ENCODE peak calls at places on chromosome 14, in nine cellular contexts. One of them, this sample, is unnamed.

GRCh38 chr14:73424453-73424852 is 33.9 kb downstream of the NUMB start:
- DNase-seq in EL: no peak
- DNase-seq in activated naive CD8-positive, alpha-beta T cell treated with anti-CD3 and anti-CD28 coated beads for 36 hours: no peak
- DNase-seq in left lung: no peak
- DNase-seq in WERI-Rb-1: no peak
- DNase-seq in H7: no peak
- DNase-seq in fibroblast of the aortic adventitia: no peak
- DNase-seq in HCT116: no peak
- DNase-seq in activated naive CD4-positive, alpha-beta T cell: no peak
- DNase-seq in this sample: peak

GRCh38 chr14:55898938-55899337 is 219.3 kb upstream of the PELI2 start:
- DNase-seq in EL: no peak
- DNase-seq in activated naive CD8-positive, alpha-beta T cell treated with anti-CD3 and anti-CD28 coated beads for 36 hours: no peak
- DNase-seq in left lung: no peak
- DNase-seq in WERI-Rb-1: no peak
- DNase-seq in H7: no peak
- DNase-seq in fibroblast of the aortic adventitia: no peak
- DNase-seq in HCT116: no peak
- DNase-seq in activated naive CD4-positive, alpha-beta T cell: no peak
- DNase-seq in this sample: no peak

GRCh38 chr14:90344920-90345557 is 13.3 kb upstream of the NRDE2 start:
- DNase-seq in EL: no peak
- DNase-seq in activated naive CD8-positive, alpha-beta T cell treated with anti-CD3 and anti-CD28 coated beads for 36 hours: no peak
- DNase-seq in left lung: no peak
- DNase-seq in WERI-Rb-1: no peak
- DNase-seq in H7: no peak
- DNase-seq in fibroblast of the aortic adventitia: no peak
- DNase-seq in HCT116: no peak
- DNase-seq in activated naive CD4-positive, alpha-beta T cell: no peak
- DNase-seq in this sample: no peak

GRCh38 chr14:68643673-68644072 is 149.2 kb downstream of the ZFP36L1 start:
- DNase-seq in EL: no peak
- DNase-seq in activated naive CD8-positive, alpha-beta T cell treated with anti-CD3 and anti-CD28 coated beads for 36 hours: no peak
- DNase-seq in left lung: no peak
- DNase-seq in WERI-Rb-1: no peak
- DNase-seq in H7: no peak
- DNase-seq in fibroblast of the aortic adventitia: no peak
- DNase-seq in HCT116: no peak
- DNase-seq in activated naive CD4-positive, alpha-beta T cell: no peak
- DNase-seq in this sample: no peak

GRCh38 chr14:23910081-23910875 is 43.3 kb upstream of the DHRS4 start:
- DNase-seq in EL: peak
- DNase-seq in activated naive CD8-positive, alpha-beta T cell treated with anti-CD3 and anti-CD28 coated beads for 36 hours: peak
- DNase-seq in left lung: no peak
- DNase-seq in WERI-Rb-1: peak
- DNase-seq in H7: peak
- DNase-seq in fibroblast of the aortic adventitia: peak
- DNase-seq in HCT116: peak
- DNase-seq in activated naive CD4-positive, alpha-beta T cell: no peak
- DNase-seq in this sample: peak

GRCh38 chr14:103442288-103442687 is 57.1 kb downstream of the MARK3 start:
- DNase-seq in EL: peak
- DNase-seq in activated naive CD8-positive, alpha-beta T cell treated with anti-CD3 and anti-CD28 coated beads for 36 hours: no peak
- DNase-seq in left lung: no peak
- DNase-seq in WERI-Rb-1: no peak
- DNase-seq in H7: no peak
- DNase-seq in fibroblast of the aortic adventitia: no peak
- DNase-seq in HCT116: no peak
- DNase-seq in activated naive CD4-positive, alpha-beta T cell: no peak
- DNase-seq in this sample: peak

GRCh38 chr14:86777950-86778602 is 1214.9 kb downstream of the GALC start:
- DNase-seq in EL: peak
- DNase-seq in activated naive CD8-positive, alpha-beta T cell treated with anti-CD3 and anti-CD28 coated beads for 36 hours: no peak
- DNase-seq in left lung: no peak
- DNase-seq in WERI-Rb-1: no peak
- DNase-seq in H7: no peak
- DNase-seq in fibroblast of the aortic adventitia: peak
- DNase-seq in HCT116: no peak
- DNase-seq in activated naive CD4-positive, alpha-beta T cell: no peak
- DNase-seq in this sample: peak

GRCh38 chr14:68782091-68782981 is 10.5 kb downstream of the ZFP36L1 start:
- DNase-seq in EL: no peak
- DNase-seq in activated naive CD8-positive, alpha-beta T cell treated with anti-CD3 and anti-CD28 coated beads for 36 hours: peak
- DNase-seq in left lung: no peak
- DNase-seq in WERI-Rb-1: no peak
- DNase-seq in H7: peak
- DNase-seq in fibroblast of the aortic adventitia: no peak
- DNase-seq in HCT116: no peak
- DNase-seq in activated naive CD4-positive, alpha-beta T cell: peak
- DNase-seq in this sample: no peak

GRCh38 chr14:31445703-31446102 is 11.6 kb downstream of the DTD2 start:
- DNase-seq in EL: no peak
- DNase-seq in activated naive CD8-positive, alpha-beta T cell treated with anti-CD3 and anti-CD28 coated beads for 36 hours: no peak
- DNase-seq in left lung: no peak
- DNase-seq in WERI-Rb-1: no peak
- DNase-seq in H7: no peak
- DNase-seq in fibroblast of the aortic adventitia: no peak
- DNase-seq in HCT116: no peak
- DNase-seq in activated naive CD4-positive, alpha-beta T cell: no peak
- DNase-seq in this sample: no peak

GRCh38 chr14:95614335-95614734 is 71.9 kb upstream of the TCL1B start:
- DNase-seq in EL: no peak
- DNase-seq in activated naive CD8-positive, alpha-beta T cell treated with anti-CD3 and anti-CD28 coated beads for 36 hours: no peak
- DNase-seq in left lung: no peak
- DNase-seq in WERI-Rb-1: peak
- DNase-seq in H7: no peak
- DNase-seq in fibroblast of the aortic adventitia: peak
- DNase-seq in HCT116: no peak
- DNase-seq in activated naive CD4-positive, alpha-beta T cell: no peak
- DNase-seq in this sample: no peak

GRCh38 chr14:59282366-59282765 is 93.9 kb downstream of the DAAM1 start:
- DNase-seq in EL: peak
- DNase-seq in activated naive CD8-positive, alpha-beta T cell treated with anti-CD3 and anti-CD28 coated beads for 36 hours: no peak
- DNase-seq in left lung: no peak
- DNase-seq in WERI-Rb-1: no peak
- DNase-seq in H7: no peak
- DNase-seq in fibroblast of the aortic adventitia: peak
- DNase-seq in HCT116: no peak
- DNase-seq in activated naive CD4-positive, alpha-beta T cell: no peak
- DNase-seq in this sample: peak

GRCh38 chr14:36600431-36600830 is 18.0 kb upstream of the NKX2-8 start:
- DNase-seq in EL: no peak
- DNase-seq in activated naive CD8-positive, alpha-beta T cell treated with anti-CD3 and anti-CD28 coated beads for 36 hours: no peak
- DNase-seq in left lung: no peak
- DNase-seq in WERI-Rb-1: no peak
- DNase-seq in H7: no peak
- DNase-seq in fibroblast of the aortic adventitia: no peak
- DNase-seq in HCT116: no peak
- DNase-seq in activated naive CD4-positive, alpha-beta T cell: no peak
- DNase-seq in this sample: no peak

GRCh38 chr14:32847867-32848266 is 90.8 kb upstream of the NPAS3 start:
- DNase-seq in EL: no peak
- DNase-seq in activated naive CD8-positive, alpha-beta T cell treated with anti-CD3 and anti-CD28 coated beads for 36 hours: no peak
- DNase-seq in left lung: no peak
- DNase-seq in WERI-Rb-1: no peak
- DNase-seq in H7: no peak
- DNase-seq in fibroblast of the aortic adventitia: no peak
- DNase-seq in HCT116: no peak
- DNase-seq in activated naive CD4-positive, alpha-beta T cell: no peak
- DNase-seq in this sample: no peak

GRCh38 chr14:105477659-105478623 is 3.3 kb downstream of the CRIP2 start:
- DNase-seq in EL: no peak
- DNase-seq in activated naive CD8-positive, alpha-beta T cell treated with anti-CD3 and anti-CD28 coated beads for 36 hours: no peak
- DNase-seq in left lung: no peak
- DNase-seq in WERI-Rb-1: no peak
- DNase-seq in H7: no peak
- DNase-seq in fibroblast of the aortic adventitia: no peak
- DNase-seq in HCT116: no peak
- DNase-seq in activated naive CD4-positive, alpha-beta T cell: peak
- DNase-seq in this sample: no peak

GRCh38 chr14:57293851-57294837 is 25.4 kb downstream of the AP5M1 start:
- DNase-seq in EL: peak
- DNase-seq in activated naive CD8-positive, alpha-beta T cell treated with anti-CD3 and anti-CD28 coated beads for 36 hours: no peak
- DNase-seq in left lung: no peak
- DNase-seq in WERI-Rb-1: peak
- DNase-seq in H7: no peak
- DNase-seq in fibroblast of the aortic adventitia: peak
- DNase-seq in HCT116: no peak
- DNase-seq in activated naive CD4-positive, alpha-beta T cell: no peak
- DNase-seq in this sample: peak

GRCh38 chr14:93759781-93760307 is 28.4 kb downstream of the PRIMA1 start:
- DNase-seq in EL: no peak
- DNase-seq in activated naive CD8-positive, alpha-beta T cell treated with anti-CD3 and anti-CD28 coated beads for 36 hours: no peak
- DNase-seq in left lung: no peak
- DNase-seq in WERI-Rb-1: peak
- DNase-seq in H7: no peak
- DNase-seq in fibroblast of the aortic adventitia: no peak
- DNase-seq in HCT116: no peak
- DNase-seq in activated naive CD4-positive, alpha-beta T cell: no peak
- DNase-seq in this sample: no peak

GRCh38 chr14:89509891-89510290 is 92.9 kb upstream of the FOXN3 start:
- DNase-seq in EL: peak
- DNase-seq in activated naive CD8-positive, alpha-beta T cell treated with anti-CD3 and anti-CD28 coated beads for 36 hours: no peak
- DNase-seq in left lung: no peak
- DNase-seq in WERI-Rb-1: no peak
- DNase-seq in H7: no peak
- DNase-seq in fibroblast of the aortic adventitia: peak
- DNase-seq in HCT116: no peak
- DNase-seq in activated naive CD4-positive, alpha-beta T cell: no peak
- DNase-seq in this sample: peak

This sample was measured in fibroblast of pulmonary artery.